ENCODE peak calls at places on chromosomes 6 and 20, in seven cellular contexts. F is uterus, V is psoas muscle, M is tibial artery, O is hepatocyte, T is lower lobe of right lung, Z is K562. A is an unnamed sample.

GRCh38 chr6:35108309-35108885 is 32.7 kb downstream of the TCP11 start:
- DNase-seq in F (no peak), V (no peak), M (no peak), O (no peak), T (no peak), Z (no peak), A (no peak)

GRCh38 chr6:36169023-36170007 is 27.2 kb upstream of the BRPF3 start:
- DNase-seq in F (no peak), V (no peak), M (no peak), O (no peak), T (no peak), Z (no peak), A (no peak)

GRCh38 chr6:19929312-19929711 is 92.1 kb downstream of the ID4 start:
- DNase-seq in F (no peak), V (no peak), M (no peak), O (no peak), T (no peak), Z (no peak), A (no peak)

GRCh38 chr6:133428299-133428698 is 187.1 kb downstream of the EYA4 start:
- DNase-seq in F (no peak), V (no peak), M (no peak), O (no peak), T (no peak), Z (no peak), A (peak; percentile 10)

GRCh38 chr6:89375427-89375868 is 22.9 kb upstream of the UBE2J1 start:
- DNase-seq in F (no peak), V (peak; percentile 61), M (no peak), O (peak; percentile 84), T (peak; percentile 88), Z (no peak), A (peak; percentile 60)

GRCh38 chr6:20631525-20631924 is 97.3 kb downstream of the CDKAL1 start:
- DNase-seq in F (no peak), V (no peak), M (no peak), O (no peak), T (no peak), Z (no peak), A (no peak)

GRCh38 chr6:65566117-65566516 is 140.9 kb downstream of the EYS start:
- DNase-seq in F (no peak), V (no peak), M (no peak), O (no peak), T (no peak), Z (no peak), A (no peak)

GRCh38 chr20:6575912-6576391 is 191.5 kb upstream of the BMP2 start:
- DNase-seq in F (no peak), V (no peak), M (no peak), O (peak; percentile 12), T (no peak), Z (no peak), A (peak; percentile 40)

GRCh38 chr6:44133003-44133931 is 5.9 kb downstream of the TMEM63B start:
- DNase-seq in F (peak; percentile 38), V (peak; percentile 44), M (peak; percentile 43), O (peak; percentile 81), T (peak; percentile 77), Z (peak; percentile 54), A (peak; percentile 49)

GRCh38 chr6:149130093-149130872 is 187.2 kb upstream of the TAB2 start:
- DNase-seq in F (no peak), V (no peak), M (no peak), O (no peak), T (no peak), Z (no peak), A (peak; percentile 22)

GRCh38 chr20:3150908-3151307 is 8.8 kb downstream of the FASTKD5 start:
- DNase-seq in F (no peak), V (no peak), M (no peak), O (no peak), T (no peak), Z (no peak), A (no peak)

GRCh38 chr20:24547967-24548366 is 78.5 kb downstream of the SYNDIG1 start:
- DNase-seq in F (no peak), V (no peak), M (no peak), O (no peak), T (no peak), Z (no peak), A (no peak)

GRCh38 chr20:20551409-20551808 is 161.0 kb downstream of the RALGAPA2 start:
- DNase-seq in F (no peak), V (no peak), M (no peak), O (no peak), T (no peak), Z (no peak), A (no peak)

GRCh38 chr20:41234546-41234945 is 83.0 kb downstream of the ZHX3 start:
- DNase-seq in F (no peak), V (peak; percentile 34), M (peak; percentile 57), O (no peak), T (no peak), Z (no peak), A (no peak)

GRCh38 chr20:51382986-51383821 is 159.3 kb downstream of the NFATC2 start:
- DNase-seq in F (no peak), V (no peak), M (no peak), O (peak; percentile 43), T (no peak), Z (no peak), A (peak; percentile 41)

GRCh38 chr6:55617272-55617671 is 38.3 kb upstream of the HMGCLL1 start:
- DNase-seq in F (no peak), V (no peak), M (no peak), O (peak; percentile 57), T (no peak), Z (no peak), A (peak; percentile 45)

DNA sequence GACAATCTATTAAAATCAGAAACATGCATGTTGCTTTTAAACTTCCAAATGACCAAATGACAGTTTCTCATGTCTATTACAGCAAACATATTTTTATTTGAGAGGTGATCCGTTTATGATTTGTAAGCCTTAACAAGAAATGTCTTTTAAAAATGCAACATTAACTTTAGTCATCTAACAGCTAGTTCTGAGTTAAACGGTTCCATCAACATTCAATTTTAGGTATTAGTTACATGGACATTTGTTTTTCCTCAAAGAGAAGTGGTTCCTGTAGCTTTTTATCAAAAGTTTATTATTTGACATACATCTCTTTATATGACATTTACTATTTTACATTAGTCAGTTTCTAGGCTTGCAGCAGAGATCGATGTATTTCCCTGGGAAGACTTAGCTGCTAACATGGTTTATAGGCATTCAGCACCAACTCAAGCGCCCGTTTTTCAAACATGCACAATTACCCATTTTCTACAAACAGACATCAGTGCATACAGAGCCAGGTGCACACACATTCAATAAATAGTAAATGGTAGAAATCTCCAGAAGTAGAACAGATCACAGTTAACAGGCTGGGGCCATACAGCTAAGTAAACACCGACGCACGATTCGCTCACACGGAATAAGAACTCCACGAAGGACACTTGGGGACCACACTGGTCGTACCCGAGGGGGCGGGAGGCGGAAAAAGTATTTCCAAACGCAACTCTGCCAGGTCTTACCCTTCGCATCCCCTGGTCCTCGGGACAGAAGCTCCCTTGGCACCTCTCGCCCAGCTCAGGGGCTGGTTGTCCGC is 865 bp downstream of the CNR1 start:
- DNase-seq in F (no peak), V (no peak), M (no peak), O (peak; percentile 5), T (no peak), Z (no peak), A (no peak)
- H3K27me3 ChIP-seq in F (peaks cover 12% of the 10 kb centered on the region), V (peaks cover 79% of the 10 kb centered on the region), M (no peaks in the 10 kb centered on the region), O (peaks cover 62% of the 10 kb centered on the region), T (peaks cover 49% of the 10 kb centered on the region), Z (peaks cover 8% of the 10 kb centered on the region), A (peaks cover 16% of the 10 kb centered on the region)

DNA sequence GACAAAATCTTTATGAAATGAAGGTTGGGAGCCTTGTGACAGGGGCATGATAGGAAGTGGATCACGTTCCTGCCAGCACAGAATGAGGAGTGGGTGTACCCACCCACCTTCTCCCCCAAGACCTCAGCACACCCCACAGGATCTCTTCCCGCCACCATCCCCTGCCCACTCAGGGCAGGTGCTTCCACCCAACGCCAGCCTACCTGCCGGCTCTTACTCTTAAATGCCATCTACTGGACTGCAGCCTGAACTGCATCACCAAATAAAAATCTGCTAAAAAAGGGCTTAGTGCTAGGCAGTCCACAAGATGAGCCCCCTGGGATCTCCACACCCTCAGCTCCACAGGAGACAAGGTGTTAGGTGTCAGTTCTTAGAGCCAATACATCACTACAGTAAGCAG is 20.6 kb downstream of the DTNBP1 start:
- DNase-seq in F (no peak), V (no peak), M (no peak), O (no peak), T (no peak), Z (peak; percentile 29), A (no peak)
- TF ChIP-seq CTCF in F (no peak), V (no peak), M (no peak), O (no peak), T (no peak), Z (peak; percentile 67), A (peak; percentile 19)

GRCh38 chr20:63553251-63553932 is 567 bp upstream of the FNDC11 start:
- DNase-seq in F (peak; percentile 75), V (peak; percentile 83), M (peak; percentile 74), O (peak; percentile 89), T (peak; percentile 87), Z (peak; percentile 93), A (peak; percentile 59)

GRCh38 chr20:63553933-63554290 is at the start of gene FNDC11:
- DNase-seq in F (peak; percentile 42), V (peak; percentile 61), M (no peak), O (peak; percentile 80), T (peak; percentile 69), Z (peak; percentile 76), A (no peak)

GRCh38 chr20:63555661-63556381 is 1.9 kb downstream of the FNDC11 start:
- DNase-seq in F (no peak), V (no peak), M (no peak), O (no peak), T (no peak), Z (no peak), A (no peak)

GRCh38 chr20:63552481-63553249 is 1.3 kb upstream of the FNDC11 start:
- DNase-seq in F (no peak), V (no peak), M (no peak), O (no peak), T (no peak), Z (peak; percentile 64), A (peak; percentile 35)

DNA sequence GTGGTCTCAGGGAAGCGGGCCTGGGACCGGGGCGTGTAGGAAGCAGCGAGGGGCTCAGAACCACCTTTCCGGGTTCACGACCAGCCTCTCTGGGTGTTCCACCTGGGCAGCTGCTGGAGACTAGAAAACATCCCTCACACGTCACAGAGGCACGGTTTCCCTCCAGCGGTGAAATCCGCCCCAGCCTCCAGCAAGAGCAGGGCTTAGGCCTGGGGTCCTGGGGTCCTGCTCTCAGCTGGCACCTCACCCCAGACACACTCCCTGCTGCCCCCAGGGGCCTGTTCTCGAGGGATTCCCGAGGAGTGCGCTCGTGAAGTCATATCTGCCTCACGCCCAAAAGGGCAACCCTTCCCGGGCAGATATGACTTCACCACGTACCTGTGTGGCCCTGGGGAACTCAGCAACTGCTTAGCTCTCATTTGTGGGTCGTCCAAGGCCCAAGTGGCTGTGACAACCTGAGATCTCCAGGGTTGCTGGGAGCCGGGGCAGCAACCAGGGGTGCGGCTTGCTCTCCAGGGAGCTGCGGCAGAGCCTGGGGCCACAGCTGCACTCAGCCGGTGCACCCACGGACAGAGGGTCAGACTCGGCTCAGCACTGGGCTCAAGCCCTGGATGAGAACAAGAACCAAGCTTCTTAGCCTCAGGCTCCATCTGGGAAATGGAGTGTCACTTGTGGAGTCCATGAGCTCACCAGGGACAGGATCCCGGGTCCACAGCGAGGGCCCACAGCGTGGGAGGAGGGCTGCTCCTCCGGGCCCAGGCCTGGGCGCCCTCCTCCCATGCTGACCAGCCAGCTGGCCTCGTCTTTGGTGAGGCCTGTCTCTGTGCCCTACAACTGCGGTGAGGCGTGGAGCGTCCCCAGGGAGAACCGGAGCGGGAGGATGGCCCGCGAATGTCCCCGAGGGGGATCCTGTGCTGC is 661 bp downstream of the FNDC11 start:
- DNase-seq in F (no peak), V (no peak), M (no peak), O (no peak), T (no peak), Z (no peak), A (no peak)
- H3K27me3 ChIP-seq in F (no peaks in the 10 kb centered on the region), V (peaks cover 53% of the 10 kb centered on the region), M (no peaks in the 10 kb centered on the region), O (no peaks in the 10 kb centered on the region), T (no peaks in the 10 kb centered on the region), Z (no peaks in the 10 kb centered on the region), A (no peaks in the 10 kb centered on the region)

GRCh38 chr20:62688855-62689460 is 19.7 kb upstream of the NTSR1 start:
- DNase-seq in F (no peak), V (no peak), M (no peak), O (no peak), T (no peak), Z (no peak), A (no peak)
- TF ChIP-seq CTCF in F (no peak), V (no peak), M (no peak), O (peak; percentile 4), T (no peak), Z (peak; percentile 49), A (peak; percentile 24)

A was measured in bronchial epithelial cell.